ENCODE peak calls at places on chromosomes 1 and 21, in seven cellular contexts. I, O, Q, T, E, X and Y are unnamed samples. For H3K9me3, the result is how much of the 10 kb centered on the place peaks cover.

GRCh38 chr1:26999440-26999987 is 6.0 kb downstream of the TRNP1 start:
- DNase-seq in O (peak), Q (peak), I (peak), T (peak), X (peak), E (peak), Y (peak)

GRCh38 chr21:46229923-46230260 is 1.3 kb upstream of the LSS start:
- DNase-seq in E (no peak), I (no peak), X (no peak), T (no peak), O (no peak), Q (no peak), Y (no peak)

GRCh38 chr21:32094792-32095191 is 184.1 kb downstream of the MIS18A start:
- DNase-seq in E (peak), T (no peak), O (peak), I (no peak), Q (no peak), X (peak), Y (no peak)

GRCh38 chr1:26358411-26359384 is 4.8 kb upstream of the CRYBG2 start:
- DNase-seq in O (peak), Q (peak), T (no peak), X (no peak), I (no peak), E (no peak), Y (no peak)

GRCh38 chr1:46489169-46489637 is 433 bp upstream of the DMBX1 start:
- DNase-seq in E (no peak), I (no peak), O (no peak), T (no peak), Q (peak), X (no peak), Y (no peak)

GRCh38 chr1:42002220-42002619 is 83.5 kb upstream of the HIVEP3 start:
- DNase-seq in I (no peak), X (no peak), Q (no peak), T (no peak), O (no peak), E (no peak), Y (no peak)

GRCh38 chr1:5745776-5746610 is 246.2 kb downstream of the NPHP4 start:
- DNase-seq in E (peak), I (peak), O (peak), X (peak), Q (peak), T (peak), Y (peak)

GRCh38 chr1:209807509-209807908 is 1.6 kb upstream of the IRF6 start:
- DNase-seq in X (no peak), E (peak), O (no peak), T (no peak), I (no peak), Q (no peak), Y (no peak)

GRCh38 chr1:113670650-113671049 is 88.6 kb downstream of the PHTF1 start:
- DNase-seq in X (no peak), Q (no peak), O (no peak), I (no peak), E (no peak), T (no peak), Y (no peak)

GRCh38 chr1:72705921-72706320 is 423.6 kb upstream of the NEGR1 start:
- DNase-seq in E (no peak), T (no peak), Q (no peak), X (no peak), I (no peak), O (no peak), Y (no peak)

GRCh38 chr1:225944951-225945350 is 3.9 kb upstream of the LEFTY2 start:
- DNase-seq in X (no peak), E (no peak), O (no peak), Q (no peak), I (no peak), T (no peak), Y (no peak)

GRCh38 chr1:56901720-56902119 is 47.1 kb downstream of the C8A start:
- DNase-seq in O (no peak), I (no peak), T (no peak), X (no peak), Q (peak), E (peak), Y (no peak)

GRCh38 chr1:31648190-31648589 is 3.5 kb upstream of the PEF1 start:
- DNase-seq in O (no peak), X (no peak), Q (no peak), T (no peak), E (no peak), I (no peak), Y (no peak)

GRCh38 chr1:41623736-41624135 is 139.3 kb upstream of the EDN2 start:
- DNase-seq in T (no peak), Q (no peak), X (no peak), I (no peak), O (peak), E (no peak), Y (no peak)

GRCh38 chr1:212315907-212316306 is 30.7 kb downstream of the PPP2R5A start:
- DNase-seq in E (peak), I (no peak), O (peak), Q (no peak), X (peak), T (no peak), Y (no peak)

GRCh38 chr1:173802961-173803360 is 21.5 kb upstream of the DARS2 start:
- DNase-seq in X (no peak), Q (no peak), I (no peak), T (no peak), O (no peak), E (peak), Y (no peak)

GRCh38 chr1:185314416-185314815 is 2.6 kb downstream of the IVNS1ABP start:
- DNase-seq in Q (peak), E (peak), X (peak), I (no peak), O (no peak), T (no peak), Y (no peak)

GRCh38 chr1:164716992-164717703 is 158.2 kb downstream of the PBX1 start:
- DNase-seq in Q (no peak), T (no peak), E (no peak), O (no peak), X (no peak), I (no peak), Y (no peak)

GRCh38 chr1:36942093-36942492 is 92.2 kb downstream of the GRIK3 start:
- DNase-seq in T (no peak), Q (no peak), I (no peak), E (no peak), O (no peak), X (no peak), Y (no peak)

GRCh38 chr21:21232320-21232719 is 234.1 kb downstream of the NCAM2 start:
- DNase-seq in E (peak), X (peak), O (no peak), I (no peak), T (no peak), Q (peak), Y (no peak)

DNA sequence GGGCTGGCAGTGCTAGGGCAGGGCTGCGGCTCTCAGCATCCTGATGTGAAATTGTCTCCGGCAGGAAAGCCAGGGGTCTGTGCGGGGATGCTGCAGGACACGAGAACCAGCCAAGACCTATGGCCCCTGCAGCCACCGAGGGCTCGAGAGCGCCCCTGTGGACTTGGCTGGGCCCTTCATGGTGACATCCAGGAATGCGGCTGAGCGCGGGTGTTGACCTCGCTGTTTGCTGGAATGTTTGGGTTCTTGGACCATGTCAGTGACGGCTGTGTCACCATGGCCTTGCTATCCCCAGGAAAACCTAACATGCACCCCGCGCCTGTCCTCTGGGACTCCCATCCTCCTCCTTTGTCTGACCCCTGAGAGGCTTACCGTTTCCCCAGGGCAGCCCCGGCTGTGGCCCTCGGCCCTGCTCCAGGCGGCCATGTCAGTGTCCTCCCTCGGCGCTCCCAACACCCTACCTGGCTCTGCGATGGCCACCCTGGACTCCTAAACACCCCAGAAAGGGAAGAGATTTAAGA is 14.3 kb upstream of the C1orf174 start:
- DNase-seq in O (no peak), X (no peak), E (no peak), Q (no peak), I (no peak), T (no peak), Y (no peak)
- H3K9me3 ChIP-seq in O (under half), X (under half), E (under half), Q (under half), I (under half), T (under half), Y (under half)

GRCh38 chr1:232439011-232439410 is 190.9 kb downstream of the SIPA1L2 start:
- DNase-seq in O (no peak), Q (no peak), I (no peak), T (no peak), X (no peak), E (no peak), Y (no peak)

GRCh38 chr1:232447125-232447524 is 182.8 kb downstream of the SIPA1L2 start:
- DNase-seq in O (no peak), E (no peak), X (no peak), T (no peak), I (no peak), Q (no peak), Y (no peak)

GRCh38 chr1:232445361-232446106 is 184.4 kb downstream of the SIPA1L2 start:
- DNase-seq in I (no peak), X (no peak), O (no peak), T (no peak), E (no peak), Q (no peak), Y (no peak)

GRCh38 chr1:232440325-232441059 is 189.4 kb downstream of the SIPA1L2 start:
- DNase-seq in E (no peak), I (no peak), T (no peak), X (no peak), O (no peak), Q (no peak), Y (no peak)

DNA sequence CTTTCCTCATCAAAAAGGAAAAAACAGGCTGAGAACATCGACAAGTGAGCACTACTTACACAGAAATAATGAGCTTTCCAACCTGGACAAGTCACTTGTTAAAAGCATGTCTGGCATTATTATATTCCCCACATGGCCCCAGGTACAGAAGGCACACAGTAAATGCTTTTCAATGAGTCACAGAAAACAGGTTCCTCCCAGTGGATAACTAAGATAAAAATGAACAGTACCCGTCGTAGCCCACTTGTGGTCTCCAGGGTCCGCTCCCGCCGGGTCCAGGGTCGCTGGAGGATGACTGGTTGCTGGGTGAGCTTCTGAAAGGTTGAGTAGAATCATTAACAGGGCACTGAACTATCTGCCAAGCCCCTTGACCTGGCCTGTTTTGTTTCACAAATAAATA is 186.6 kb downstream of the SIPA1L2 start:
- DNase-seq in O (no peak), T (no peak), X (no peak), I (no peak), Q (no peak), E (no peak), Y (no peak)
- H3K27ac ChIP-seq in O (no peak), T (no peak), X (no peak), I (no peak), Q (no peak), E (peak), Y (no peak)

GRCh38 chr1:160818207-160818935 is 22.4 kb downstream of the LY9 start:
- DNase-seq in I (no peak), O (no peak), T (no peak), E (peak), X (no peak), Q (no peak), Y (no peak)

GRCh38 chr1:160814316-160814715 is 18.3 kb downstream of the LY9 start:
- DNase-seq in T (no peak), I (no peak), E (no peak), X (no peak), O (no peak), Q (no peak), Y (no peak)

GRCh38 chr1:160821627-160822026 is 25.7 kb downstream of the LY9 start:
- DNase-seq in Q (no peak), O (no peak), I (no peak), E (no peak), T (no peak), X (no peak), Y (no peak)

GRCh38 chr1:160814856-160815255 is 18.9 kb downstream of the LY9 start:
- DNase-seq in T (no peak), O (no peak), Q (no peak), X (no peak), I (no peak), E (no peak), Y (no peak)

DNA sequence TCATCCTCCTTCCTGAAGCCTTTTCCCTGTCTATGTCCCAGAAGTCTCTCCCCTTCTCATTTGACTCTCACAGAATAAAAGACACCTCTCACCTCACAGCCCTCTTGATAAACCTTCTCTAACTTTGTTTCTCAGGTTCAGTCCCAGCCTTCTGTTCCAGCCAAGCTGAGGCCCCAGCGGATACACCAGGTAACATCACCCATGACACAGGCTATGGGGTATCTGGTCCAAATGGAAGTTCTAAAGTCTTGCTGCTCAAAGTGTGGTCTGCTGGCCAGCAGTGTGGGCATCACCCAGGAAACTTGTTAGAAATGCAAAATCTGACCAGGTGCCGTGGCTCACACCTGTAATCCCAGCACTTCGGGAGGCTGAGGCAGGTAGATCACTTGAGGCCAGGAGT is 23.2 kb downstream of the LY9 start:
- DNase-seq in E (no peak), O (no peak), X (no peak), Q (no peak), I (no peak), T (no peak), Y (no peak)
- TF ChIP-seq CTCF in E (no peak), O (no peak), X (no peak), Q (no peak), I (no peak), T (no peak), Y (no peak)

GRCh38 chr1:227562923-227563318 is 435 bp upstream of the ZNF678 start:
- DNase-seq in O (no peak), E (no peak), X (no peak), Q (no peak), T (no peak), I (no peak), Y (peak)
- H3K9me3 ChIP-seq in O (under half), E (under half), X (under half), Q (under half), T (under half), I (under half), Y (under half)

GRCh38 chr1:172478485-172478884 is 34.6 kb upstream of the PIGC start:
- DNase-seq in O (no peak), Q (no peak), T (no peak), E (peak), I (no peak), X (no peak), Y (no peak)

GRCh38 chr1:172476218-172476811 is 32.4 kb upstream of the PIGC start:
- DNase-seq in I (no peak), Q (peak), T (no peak), O (peak), X (no peak), E (no peak), Y (peak)

GRCh38 chr1:172477741-172478140 is 33.9 kb upstream of the PIGC start:
- DNase-seq in I (no peak), E (no peak), T (no peak), Q (no peak), O (no peak), X (no peak), Y (no peak)

GRCh38 chr1:172480421-172480820 is 36.6 kb upstream of the PIGC start:
- DNase-seq in T (no peak), O (no peak), E (no peak), I (no peak), X (no peak), Q (no peak), Y (no peak)

GRCh38 chr1:172477216-172477615 is 33.3 kb upstream of the PIGC start:
- DNase-seq in T (no peak), O (no peak), Q (no peak), I (no peak), E (no peak), X (no peak), Y (no peak)
- H3K27ac ChIP-seq in T (no peak), O (no peak), Q (peak), I (no peak), E (peak), X (no peak), Y (no peak)